ENCODE peak calls at places on chromosome 18, in ten cellular contexts. P, Z, Y, W, Q, U, J, V, D and H are unnamed samples.
A peak's percentile ranks its signal among the peaks of the same experiment; 100 is the strongest.

GRCh38 chr18:56043691-56044090 is 455.7 kb upstream of the TCF4 start:
- ATAC-seq in Q (no peak), Z (no peak), W (no peak), D (no peak), U (no peak), J (no peak), P (no peak), V (no peak), Y (no peak), H (no peak)

GRCh38 chr18:58216071-58216471 is 172.0 kb downstream of the NEDD4L start:
- ATAC-seq in W (no peak), J (no peak), V (no peak), P (no peak), U (no peak), Y (peak; percentile 43), D (no peak), Q (no peak), Z (peak; percentile 62), H (peak; percentile 53)

GRCh38 chr18:57427429-57428181 is 7.6 kb upstream of the ONECUT2 start:
- ATAC-seq in W (no peak), P (no peak), D (no peak), V (no peak), Z (no peak), U (no peak), J (no peak), Y (no peak), Q (no peak), H (no peak)

GRCh38 chr18:5059540-5060032 is 137.5 kb downstream of the AKAIN1 start:
- ATAC-seq in D (no peak), U (no peak), Q (no peak), J (no peak), Z (no peak), P (no peak), W (no peak), V (no peak), Y (no peak), H (no peak)

GRCh38 chr18:54163458-54163857 is 61.0 kb downstream of the MBD2 start:
- ATAC-seq in U (no peak), J (no peak), W (peak; percentile 96), D (no peak), P (no peak), Q (no peak), Z (no peak), Y (peak; percentile 56), V (no peak), H (no peak)

GRCh38 chr18:8548186-8548585 is 61.1 kb upstream of the RAB12 start:
- ATAC-seq in Q (no peak), V (no peak), Y (peak; percentile 70), W (no peak), J (no peak), P (no peak), U (no peak), D (no peak), Z (peak; percentile 38), H (peak; percentile 23)

GRCh38 chr18:55229682-55230081 is 270.4 kb upstream of the CCDC68 start:
- ATAC-seq in J (no peak), P (no peak), Y (no peak), V (no peak), Q (no peak), D (no peak), W (no peak), U (no peak), Z (no peak), H (no peak)

GRCh38 chr18:28411806-28412205 is 234.9 kb upstream of the CDH2 start:
- ATAC-seq in P (no peak), Y (no peak), Z (no peak), Q (no peak), U (no peak), D (no peak), J (no peak), W (no peak), V (no peak), H (no peak)

GRCh38 chr18:55479656-55480420 is 108.2 kb downstream of the TCF4 start:
- ATAC-seq in D (no peak), J (no peak), P (no peak), V (no peak), U (no peak), Z (no peak), W (no peak), Y (no peak), Q (no peak), H (no peak)

GRCh38 chr18:60232541-60232940 is 140.0 kb downstream of the MC4R start:
- ATAC-seq in V (no peak), W (no peak), Q (no peak), P (no peak), U (no peak), Z (no peak), J (no peak), Y (peak; percentile 100), D (no peak), H (no peak)

GRCh38 chr18:78751664-78752063 is 228.0 kb upstream of the SALL3 start:
- ATAC-seq in U (no peak), P (no peak), Q (no peak), W (no peak), J (no peak), Z (no peak), V (no peak), Y (no peak), D (no peak), H (no peak)

GRCh38 chr18:63844254-63844653 is 43.3 kb upstream of the SERPINB2 start:
- ATAC-seq in Y (peak; percentile 70), Q (peak; percentile 87), J (peak; percentile 47), U (no peak), W (peak; percentile 57), Z (no peak), V (no peak), P (no peak), D (no peak), H (peak; percentile 52)

GRCh38 chr18:3693385-3693784 is 243.4 kb downstream of the TGIF1 start:
- ATAC-seq in D (no peak), Q (no peak), Y (no peak), Z (no peak), W (peak; percentile 33), V (no peak), J (no peak), U (no peak), P (no peak), H (no peak)

GRCh38 chr18:44697315-44697714 is 16.6 kb downstream of the SETBP1 start:
- ATAC-seq in Q (no peak), Y (no peak), J (no peak), U (no peak), W (no peak), P (no peak), Z (no peak), V (no peak), D (no peak), H (no peak)

GRCh38 chr18:57864615-57865121 is 61.6 kb upstream of the ATP8B1 start:
- ATAC-seq in V (no peak), W (no peak), Z (no peak), D (no peak), Q (no peak), U (no peak), Y (peak; percentile 64), P (no peak), J (peak; percentile 34), H (peak; percentile 60)

GRCh38 chr18:27785815-27786537 is 391.0 kb downstream of the CDH2 start:
- ATAC-seq in U (no peak), D (no peak), Q (no peak), V (no peak), W (no peak), P (no peak), Z (no peak), J (no peak), Y (no peak), H (no peak)

GRCh38 chr18:23231340-23232021 is 96.2 kb downstream of the CABLES1 start:
- ATAC-seq in D (peak; percentile 85), Y (peak; percentile 49), Z (peak; percentile 59), Q (no peak), P (peak; percentile 76), W (peak; percentile 90), J (no peak), U (peak; percentile 93), V (peak; percentile 94), H (peak; percentile 92)

GRCh38 chr18:76209597-76209996 is 285.4 kb downstream of the ZNF516 start:
- ATAC-seq in J (no peak), V (no peak), Z (no peak), W (peak; percentile 87), U (no peak), D (no peak), P (no peak), Q (no peak), Y (peak; percentile 88), H (no peak)

GRCh38 chr18:79828258-79828657 is 30.5 kb downstream of the KCNG2 start:
- ATAC-seq in D (no peak), P (no peak), Z (no peak), W (no peak), V (no peak), Q (no peak), U (no peak), J (no peak), Y (no peak), H (no peak)

GRCh38 chr18:10490401-10491289 is 35.2 kb upstream of the NAPG start:
- ATAC-seq in J (peak; percentile 100), Q (no peak), Z (peak; percentile 91), W (peak; percentile 100), D (peak; percentile 99), P (peak; percentile 100), U (peak; percentile 86), Y (no peak), V (peak; percentile 100), H (peak; percentile 60)

GRCh38 chr18:44895176-44895798 is 214.6 kb downstream of the SETBP1 start:
- ATAC-seq in W (peak; percentile 45), Q (peak; percentile 62), D (no peak), U (no peak), P (no peak), J (peak; percentile 29), V (no peak), Z (peak; percentile 74), Y (peak; percentile 81), H (peak; percentile 69)

GRCh38 chr18:61261870-61262269 is 71.4 kb upstream of the CDH20 start:
- ATAC-seq in Y (peak; percentile 27), Z (no peak), W (peak; percentile 42), D (no peak), V (no peak), U (no peak), P (no peak), Q (no peak), J (no peak), H (peak; percentile 53)

GRCh38 chr18:46268662-46269061 is 164.5 kb downstream of the HAUS1 start:
- ATAC-seq in V (no peak), Y (no peak), D (no peak), P (no peak), Z (no peak), Q (no peak), W (no peak), J (no peak), U (no peak), H (no peak)

GRCh38 chr18:55116855-55117254 is 157.6 kb upstream of the CCDC68 start:
- ATAC-seq in J (no peak), P (no peak), D (no peak), Z (no peak), Y (no peak), V (no peak), W (no peak), Q (peak; percentile 73), U (no peak), H (no peak)

GRCh38 chr18:77063256-77063655 is 69.3 kb downstream of the MBP start:
- ATAC-seq in V (peak; percentile 55), U (peak; percentile 51), Y (no peak), Z (no peak), J (no peak), Q (no peak), D (peak; percentile 37), P (peak; percentile 8), W (peak; percentile 59), H (no peak)

GRCh38 chr18:68779169-68779568 is 18.7 kb upstream of the CCDC102B start:
- ATAC-seq in Y (peak; percentile 36), D (no peak), Q (no peak), Z (no peak), U (no peak), P (no peak), V (no peak), J (no peak), W (no peak), H (peak; percentile 73)

GRCh38 chr18:75799449-75800330 is 372.2 kb upstream of the SMIM21 start:
- ATAC-seq in Y (no peak), J (no peak), V (no peak), Z (no peak), D (no peak), U (no peak), W (no peak), Q (no peak), P (no peak), H (no peak)

GRCh38 chr18:64134044-64134757 is 14.7 kb downstream of the LINC00305 start:
- ATAC-seq in D (no peak), Q (no peak), Z (no peak), V (no peak), P (no peak), W (no peak), U (no peak), Y (no peak), J (no peak), H (no peak)